ENCODE peak calls at places on chromosomes 16 and 17, in eight cellular contexts. One of them, this sample, is unnamed.

GRCh38 chr16:11297492-11298142 is 16.5 kb upstream of the PRM1 start:
- DNase-seq in cardiac muscle cell: peak; percentile 69
- DNase-seq in thoracic aorta: peak; percentile 8
- DNase-seq in suprapubic skin: peak; percentile 69
- DNase-seq in CD8-positive, alpha-beta memory T cell: peak; percentile 46
- DNase-seq in breast epithelium: peak; percentile 66
- DNase-seq in heart left ventricle: peak; percentile 75
- DNase-seq in H9: peak; percentile 69
- DNase-seq in this sample: peak; percentile 67

GRCh38 chr17:57422574-57423164 is 166.3 kb downstream of the MSI2 start:
- DNase-seq in cardiac muscle cell: no peak
- DNase-seq in thoracic aorta: peak; percentile 40
- DNase-seq in suprapubic skin: no peak
- DNase-seq in CD8-positive, alpha-beta memory T cell: no peak
- DNase-seq in breast epithelium: no peak
- DNase-seq in heart left ventricle: peak; percentile 44
- DNase-seq in H9: no peak
- DNase-seq in this sample: peak; percentile 89

GRCh38 chr17:1313270-1314005 is 34.0 kb downstream of the TRARG1 start:
- DNase-seq in cardiac muscle cell: no peak
- DNase-seq in thoracic aorta: no peak
- DNase-seq in suprapubic skin: no peak
- DNase-seq in CD8-positive, alpha-beta memory T cell: no peak
- DNase-seq in breast epithelium: no peak
- DNase-seq in heart left ventricle: no peak
- DNase-seq in H9: no peak
- DNase-seq in this sample: no peak

GRCh38 chr17:16919663-16920627 is 52.0 kb downstream of the TNFRSF13B start:
- DNase-seq in cardiac muscle cell: no peak
- DNase-seq in thoracic aorta: no peak
- DNase-seq in suprapubic skin: no peak
- DNase-seq in CD8-positive, alpha-beta memory T cell: no peak
- DNase-seq in breast epithelium: no peak
- DNase-seq in heart left ventricle: no peak
- DNase-seq in H9: peak; percentile 90
- DNase-seq in this sample: no peak

GRCh38 chr16:80693553-80693952 is 110.8 kb downstream of the CDYL2 start:
- DNase-seq in cardiac muscle cell: no peak
- DNase-seq in thoracic aorta: no peak
- DNase-seq in suprapubic skin: no peak
- DNase-seq in CD8-positive, alpha-beta memory T cell: no peak
- DNase-seq in breast epithelium: no peak
- DNase-seq in heart left ventricle: no peak
- DNase-seq in H9: no peak
- DNase-seq in this sample: no peak

GRCh38 chr16:14501331-14502255 is 128.5 kb downstream of the PARN start:
- DNase-seq in cardiac muscle cell: peak; percentile 64
- DNase-seq in thoracic aorta: peak; percentile 77
- DNase-seq in suprapubic skin: peak; percentile 89
- DNase-seq in CD8-positive, alpha-beta memory T cell: no peak
- DNase-seq in breast epithelium: peak; percentile 89
- DNase-seq in heart left ventricle: peak; percentile 79
- DNase-seq in H9: peak; percentile 80
- DNase-seq in this sample: peak; percentile 91

GRCh38 chr16:11232852-11233726 is 22.9 kb downstream of the SOCS1 start:
- DNase-seq in cardiac muscle cell: no peak
- DNase-seq in thoracic aorta: no peak
- DNase-seq in suprapubic skin: no peak
- DNase-seq in CD8-positive, alpha-beta memory T cell: peak; percentile 66
- DNase-seq in breast epithelium: peak; percentile 48
- DNase-seq in heart left ventricle: peak; percentile 37
- DNase-seq in H9: peak; percentile 72
- DNase-seq in this sample: peak; percentile 30

GRCh38 chr17:18008496-18009268 is 30.3 kb downstream of the ATPAF2 start:
- DNase-seq in cardiac muscle cell: no peak
- DNase-seq in thoracic aorta: no peak
- DNase-seq in suprapubic skin: no peak
- DNase-seq in CD8-positive, alpha-beta memory T cell: no peak
- DNase-seq in breast epithelium: no peak
- DNase-seq in heart left ventricle: no peak
- DNase-seq in H9: no peak
- DNase-seq in this sample: no peak

GRCh38 chr17:64387145-64387473 is 3.6 kb downstream of the PECAM1 start:
- DNase-seq in cardiac muscle cell: no peak
- DNase-seq in thoracic aorta: no peak
- DNase-seq in suprapubic skin: no peak
- DNase-seq in CD8-positive, alpha-beta memory T cell: no peak
- DNase-seq in breast epithelium: no peak
- DNase-seq in heart left ventricle: no peak
- DNase-seq in H9: no peak
- DNase-seq in this sample: no peak

GRCh38 chr16:72862090-72862489 is 185.8 kb downstream of the ZFHX3 start:
- DNase-seq in cardiac muscle cell: no peak
- DNase-seq in thoracic aorta: no peak
- DNase-seq in suprapubic skin: no peak
- DNase-seq in CD8-positive, alpha-beta memory T cell: no peak
- DNase-seq in breast epithelium: no peak
- DNase-seq in heart left ventricle: no peak
- DNase-seq in H9: no peak
- DNase-seq in this sample: no peak

GRCh38 chr17:82978765-82979349 is 100.6 kb upstream of the METRNL start:
- DNase-seq in cardiac muscle cell: no peak
- DNase-seq in thoracic aorta: no peak
- DNase-seq in suprapubic skin: no peak
- DNase-seq in CD8-positive, alpha-beta memory T cell: no peak
- DNase-seq in breast epithelium: peak; percentile 16
- DNase-seq in heart left ventricle: no peak
- DNase-seq in H9: no peak
- DNase-seq in this sample: no peak

GRCh38 chr17:41683441-41684007 is 5.2 kb upstream of the EIF1 start:
- DNase-seq in cardiac muscle cell: no peak
- DNase-seq in thoracic aorta: no peak
- DNase-seq in suprapubic skin: no peak
- DNase-seq in CD8-positive, alpha-beta memory T cell: no peak
- DNase-seq in breast epithelium: no peak
- DNase-seq in heart left ventricle: no peak
- DNase-seq in H9: no peak
- DNase-seq in this sample: no peak

GRCh38 chr16:1145383-1146100 is 7.4 kb upstream of the CACNA1H start:
- DNase-seq in cardiac muscle cell: no peak
- DNase-seq in thoracic aorta: no peak
- DNase-seq in suprapubic skin: no peak
- DNase-seq in CD8-positive, alpha-beta memory T cell: no peak
- DNase-seq in breast epithelium: no peak
- DNase-seq in heart left ventricle: no peak
- DNase-seq in H9: no peak
- DNase-seq in this sample: no peak

GRCh38 chr16:3067929-3068288 is 2.5 kb downstream of the IL32 start:
- DNase-seq in cardiac muscle cell: no peak
- DNase-seq in thoracic aorta: no peak
- DNase-seq in suprapubic skin: no peak
- DNase-seq in CD8-positive, alpha-beta memory T cell: no peak
- DNase-seq in breast epithelium: no peak
- DNase-seq in heart left ventricle: no peak
- DNase-seq in H9: no peak
- DNase-seq in this sample: no peak

GRCh38 chr17:45277992-45278391 is 16.1 kb upstream of the SPATA32 start:
- DNase-seq in cardiac muscle cell: peak; percentile 42
- DNase-seq in thoracic aorta: no peak
- DNase-seq in suprapubic skin: no peak
- DNase-seq in CD8-positive, alpha-beta memory T cell: no peak
- DNase-seq in breast epithelium: no peak
- DNase-seq in heart left ventricle: peak; percentile 55
- DNase-seq in H9: no peak
- DNase-seq in this sample: no peak

GRCh38 chr16:29825145-29826044 is 5.1 kb downstream of the MVP start:
- DNase-seq in cardiac muscle cell: no peak
- DNase-seq in thoracic aorta: no peak
- DNase-seq in suprapubic skin: no peak
- DNase-seq in CD8-positive, alpha-beta memory T cell: no peak
- DNase-seq in breast epithelium: no peak
- DNase-seq in heart left ventricle: peak; percentile 67
- DNase-seq in H9: no peak
- DNase-seq in this sample: no peak

GRCh38 chr16:17414421-17414820 is 56.3 kb downstream of the XYLT1 start:
- DNase-seq in cardiac muscle cell: no peak
- DNase-seq in thoracic aorta: no peak
- DNase-seq in suprapubic skin: no peak
- DNase-seq in CD8-positive, alpha-beta memory T cell: no peak
- DNase-seq in breast epithelium: no peak
- DNase-seq in heart left ventricle: no peak
- DNase-seq in H9: no peak
- DNase-seq in this sample: no peak

GRCh38 chr16:50169555-50170096 is 16.5 kb downstream of the TENT4B start:
- DNase-seq in cardiac muscle cell: peak; percentile 70
- DNase-seq in thoracic aorta: no peak
- DNase-seq in suprapubic skin: no peak
- DNase-seq in CD8-positive, alpha-beta memory T cell: no peak
- DNase-seq in breast epithelium: no peak
- DNase-seq in heart left ventricle: no peak
- DNase-seq in H9: no peak
- DNase-seq in this sample: no peak
- H3K4me1 ChIP-seq in cardiac muscle cell: peaks cover 19% of the 10 kb centered on the region
- H3K4me1 ChIP-seq in thoracic aorta: peaks cover 83% of the 10 kb centered on the region
- H3K4me1 ChIP-seq in suprapubic skin: peaks cover 16% of the 10 kb centered on the region
- H3K4me1 ChIP-seq in CD8-positive, alpha-beta memory T cell: peaks cover 32% of the 10 kb centered on the region
- H3K4me1 ChIP-seq in breast epithelium: no peaks in the 10 kb centered on the region
- H3K4me1 ChIP-seq in heart left ventricle: peaks cover 5% of the 10 kb centered on the region
- H3K4me1 ChIP-seq in H9: no peaks in the 10 kb centered on the region
- H3K4me1 ChIP-seq in this sample: peaks cover 16% of the 10 kb centered on the region

DNA sequence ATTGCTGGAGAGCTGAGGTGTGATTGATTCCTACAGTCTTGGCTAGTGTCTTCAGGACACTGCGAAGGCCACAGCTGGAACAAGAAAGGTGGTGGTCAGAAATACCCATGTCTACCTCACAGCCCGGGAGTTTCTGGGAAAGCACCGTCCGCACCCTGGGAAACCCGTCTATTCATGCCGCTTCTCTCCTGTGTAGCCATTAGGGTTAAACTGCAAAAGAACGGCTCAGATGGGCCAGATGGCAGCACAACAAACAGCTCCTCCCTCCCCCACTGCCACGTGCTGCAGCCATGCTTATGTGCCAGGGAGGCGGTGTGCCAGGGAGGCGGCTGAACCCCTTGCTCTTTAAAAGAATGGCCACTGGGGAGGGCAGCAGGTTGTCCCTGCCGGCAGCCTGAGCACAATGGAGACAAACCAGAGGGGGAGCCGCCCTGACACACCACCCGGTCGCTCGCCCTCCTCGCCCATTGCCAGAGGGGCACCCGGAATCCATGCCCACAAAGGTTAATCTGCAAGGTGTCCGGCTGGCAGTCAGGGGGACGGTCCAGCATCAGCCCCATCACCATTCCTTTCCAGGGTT is 65.2 kb downstream of the CYTH1 start:
- DNase-seq in cardiac muscle cell: no peak
- DNase-seq in thoracic aorta: no peak
- DNase-seq in suprapubic skin: peak; percentile 82
- DNase-seq in CD8-positive, alpha-beta memory T cell: no peak
- DNase-seq in breast epithelium: peak; percentile 69
- DNase-seq in heart left ventricle: peak; percentile 72
- DNase-seq in H9: no peak
- DNase-seq in this sample: peak; percentile 81
- H3K4me1 ChIP-seq in cardiac muscle cell: peaks cover 12% of the 10 kb centered on the region
- H3K4me1 ChIP-seq in thoracic aorta: peaks cover 34% of the 10 kb centered on the region
- H3K4me1 ChIP-seq in suprapubic skin: peaks cover 61% of the 10 kb centered on the region
- H3K4me1 ChIP-seq in CD8-positive, alpha-beta memory T cell: peaks cover 89% of the 10 kb centered on the region
- H3K4me1 ChIP-seq in breast epithelium: no peaks in the 10 kb centered on the region
- H3K4me1 ChIP-seq in heart left ventricle: peaks cover 16% of the 10 kb centered on the region
- H3K4me1 ChIP-seq in H9: peaks cover 2% of the 10 kb centered on the region
- H3K4me1 ChIP-seq in this sample: peaks cover 47% of the 10 kb centered on the region

GRCh38 chr17:78884148-78884870 is 18.7 kb downstream of the CEP295NL start:
- DNase-seq in cardiac muscle cell: no peak
- DNase-seq in thoracic aorta: no peak
- DNase-seq in suprapubic skin: no peak
- DNase-seq in CD8-positive, alpha-beta memory T cell: no peak
- DNase-seq in breast epithelium: no peak
- DNase-seq in heart left ventricle: no peak
- DNase-seq in H9: no peak
- DNase-seq in this sample: no peak

GRCh38 chr17:78885956-78886355 is 17.0 kb downstream of the CEP295NL start:
- DNase-seq in cardiac muscle cell: no peak
- DNase-seq in thoracic aorta: no peak
- DNase-seq in suprapubic skin: no peak
- DNase-seq in CD8-positive, alpha-beta memory T cell: no peak
- DNase-seq in breast epithelium: no peak
- DNase-seq in heart left ventricle: no peak
- DNase-seq in H9: no peak
- DNase-seq in this sample: no peak

GRCh38 chr17:78883533-78884131 is 19.4 kb downstream of the CEP295NL start:
- DNase-seq in cardiac muscle cell: peak; percentile 60
- DNase-seq in thoracic aorta: peak; percentile 38
- DNase-seq in suprapubic skin: peak; percentile 93
- DNase-seq in CD8-positive, alpha-beta memory T cell: no peak
- DNase-seq in breast epithelium: peak; percentile 82
- DNase-seq in heart left ventricle: peak; percentile 85
- DNase-seq in H9: peak; percentile 85
- DNase-seq in this sample: peak; percentile 75

GRCh38 chr17:78886954-78887353 is 16.0 kb downstream of the CEP295NL start:
- DNase-seq in cardiac muscle cell: no peak
- DNase-seq in thoracic aorta: no peak
- DNase-seq in suprapubic skin: no peak
- DNase-seq in CD8-positive, alpha-beta memory T cell: no peak
- DNase-seq in breast epithelium: no peak
- DNase-seq in heart left ventricle: no peak
- DNase-seq in H9: no peak
- DNase-seq in this sample: no peak

DNA sequence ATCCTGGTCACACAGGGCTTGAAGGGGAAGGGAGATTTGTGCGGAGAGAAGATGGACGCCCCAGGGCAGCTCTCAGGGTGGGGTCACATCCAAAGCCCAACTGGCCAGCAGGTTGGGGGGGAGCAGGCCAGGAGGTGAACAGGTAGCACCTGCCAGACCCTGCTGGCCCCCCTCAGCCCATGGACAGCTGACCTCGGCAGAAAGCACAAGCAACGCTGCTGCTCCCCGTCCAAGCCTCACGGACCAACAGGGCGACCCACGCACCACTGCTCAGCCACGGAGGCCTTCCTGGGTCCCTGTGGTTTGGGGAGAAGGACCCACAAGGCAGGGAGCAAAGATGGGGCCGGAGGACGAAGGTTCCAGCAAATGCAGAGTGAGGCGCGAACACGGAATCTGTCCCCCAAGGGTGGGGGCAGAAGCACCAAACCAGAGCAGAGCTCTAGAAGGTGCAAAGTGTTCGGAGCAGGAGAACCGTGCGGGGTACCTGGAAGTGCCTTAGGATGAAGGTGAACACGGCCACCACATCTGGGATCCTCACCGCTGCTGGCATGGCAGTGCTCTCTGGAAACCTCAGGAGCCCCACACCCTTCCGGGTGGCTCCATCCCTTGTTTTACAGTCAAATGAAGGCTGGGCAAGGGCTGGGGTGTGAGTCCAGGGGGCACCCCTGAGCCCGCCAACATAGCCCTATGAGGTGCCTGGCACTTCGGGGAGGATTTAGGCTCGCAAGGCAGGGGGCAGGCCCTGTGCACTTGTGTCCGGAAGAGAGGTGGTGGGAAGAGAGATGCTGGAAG is 17.9 kb downstream of the CEP295NL start:
- DNase-seq in cardiac muscle cell: no peak
- DNase-seq in thoracic aorta: no peak
- DNase-seq in suprapubic skin: no peak
- DNase-seq in CD8-positive, alpha-beta memory T cell: no peak
- DNase-seq in breast epithelium: no peak
- DNase-seq in heart left ventricle: no peak
- DNase-seq in H9: no peak
- DNase-seq in this sample: no peak
- H3K4me1 ChIP-seq in cardiac muscle cell: peaks cover 18% of the 10 kb centered on the region
- H3K4me1 ChIP-seq in thoracic aorta: peaks cover 78% of the 10 kb centered on the region
- H3K4me1 ChIP-seq in suprapubic skin: peaks cover 70% of the 10 kb centered on the region
- H3K4me1 ChIP-seq in CD8-positive, alpha-beta memory T cell: peaks cover 18% of the 10 kb centered on the region
- H3K4me1 ChIP-seq in breast epithelium: peaks cover 19% of the 10 kb centered on the region
- H3K4me1 ChIP-seq in heart left ventricle: peaks cover 45% of the 10 kb centered on the region
- H3K4me1 ChIP-seq in H9: peaks cover 2% of the 10 kb centered on the region
- H3K4me1 ChIP-seq in this sample: peaks cover 38% of the 10 kb centered on the region

GRCh38 chr17:79427621-79428539 is 183.0 kb downstream of the RBFOX3 start:
- DNase-seq in cardiac muscle cell: no peak
- DNase-seq in thoracic aorta: no peak
- DNase-seq in suprapubic skin: no peak
- DNase-seq in CD8-positive, alpha-beta memory T cell: no peak
- DNase-seq in breast epithelium: no peak
- DNase-seq in heart left ventricle: no peak
- DNase-seq in H9: no peak
- DNase-seq in this sample: no peak
- H3K4me1 ChIP-seq in cardiac muscle cell: no peaks in the 10 kb centered on the region
- H3K4me1 ChIP-seq in thoracic aorta: no peaks in the 10 kb centered on the region
- H3K4me1 ChIP-seq in suprapubic skin: no peaks in the 10 kb centered on the region
- H3K4me1 ChIP-seq in CD8-positive, alpha-beta memory T cell: no peaks in the 10 kb centered on the region
- H3K4me1 ChIP-seq in breast epithelium: no peaks in the 10 kb centered on the region
- H3K4me1 ChIP-seq in heart left ventricle: no peaks in the 10 kb centered on the region
- H3K4me1 ChIP-seq in H9: no peaks in the 10 kb centered on the region
- H3K4me1 ChIP-seq in this sample: no peaks in the 10 kb centered on the region

This sample was measured in gastrocnemius medialis.